ENCODE peak calls at places on chromosomes 13 and 19, in nine cellular contexts. W is psoas muscle; S is heart right ventricle; G is thoracic aorta; P is cardiac muscle cell; K is naive thymus-derived CD4-positive, alpha-beta T cell; M is effector memory CD4-positive, alpha-beta T cell; F is AG04450; J is tibial artery. C is an unnamed sample.

GRCh38 chr19:4891066-4891465 is 11.6 kb downstream of the ARRDC5 start:
- DNase-seq in W (no peak), S (peak; percentile 40), G (no peak), P (no peak), K (no peak), M (no peak), F (no peak), J (no peak), C (no peak)

GRCh38 chr19:47786566-47786965 is 8.1 kb downstream of the SELENOW start:
- DNase-seq in W (no peak), S (no peak), G (no peak), P (no peak), K (no peak), M (no peak), F (no peak), J (no peak), C (no peak)

GRCh38 chr13:83879431-83880171 is 2.7 kb downstream of the SLITRK1 start:
- DNase-seq in W (no peak), S (no peak), G (no peak), P (no peak), K (no peak), M (no peak), F (no peak), J (no peak), C (no peak)

GRCh38 chr13:41268764-41269163 is 5.4 kb upstream of the MTRF1 start:
- DNase-seq in W (no peak), S (no peak), G (no peak), P (peak; percentile 23), K (peak; percentile 23), M (no peak), F (no peak), J (no peak), C (peak; percentile 76)

GRCh38 chr13:110683203-110683883 is 22.6 kb downstream of the CARS2 start:
- DNase-seq in W (no peak), S (no peak), G (no peak), P (peak; percentile 6), K (peak; percentile 20), M (no peak), F (no peak), J (no peak), C (peak; percentile 72)

GRCh38 chr19:15123900-15124299 is 16.7 kb downstream of the SYDE1 start:
- DNase-seq in W (peak; percentile 73), S (peak; percentile 83), G (no peak), P (no peak), K (no peak), M (no peak), F (no peak), J (peak; percentile 93), C (peak; percentile 1)

GRCh38 chr13:35598790-35599369 is 122.4 kb upstream of the MAB21L1 start:
- DNase-seq in W (no peak), S (no peak), G (no peak), P (no peak), K (no peak), M (no peak), F (no peak), J (no peak), C (no peak)

GRCh38 chr19:38699027-38699346 is 45.3 kb downstream of the CAPN12 start:
- DNase-seq in W (no peak), S (no peak), G (no peak), P (no peak), K (no peak), M (no peak), F (no peak), J (no peak), C (no peak)

GRCh38 chr19:3361384-3362216 is 4.8 kb upstream of the NFIC start:
- DNase-seq in W (peak; percentile 51), S (no peak), G (no peak), P (no peak), K (no peak), M (no peak), F (no peak), J (peak; percentile 70), C (no peak)

DNA sequence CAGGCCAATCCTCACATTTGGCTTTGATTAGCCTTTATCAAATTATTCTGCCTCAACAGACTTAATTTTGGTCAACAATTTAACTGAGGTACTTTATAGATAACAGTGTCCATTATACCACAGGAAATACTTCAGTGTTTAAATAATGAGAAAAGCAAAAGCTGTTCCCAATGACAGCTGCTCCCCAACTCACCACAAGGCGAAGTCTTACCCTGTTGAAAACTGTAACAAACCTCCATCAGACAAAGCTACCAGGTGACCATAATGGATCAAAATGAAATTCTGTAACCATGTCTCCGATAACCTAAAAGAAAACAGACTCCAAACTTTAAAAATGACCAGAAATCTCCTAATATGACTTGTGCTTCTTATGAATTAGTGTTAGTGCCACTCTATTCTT is 50.3 kb downstream of the ZNF44 start:
- DNase-seq in W (no peak), S (no peak), G (no peak), P (no peak), K (no peak), M (no peak), F (no peak), J (no peak), C (peak; percentile 57)
- H3K9me3 ChIP-seq in W (peaks cover 68% of the 10 kb centered on the region), S (peaks cover 21% of the 10 kb centered on the region), G (peaks cover 26% of the 10 kb centered on the region), P (no peaks in the 10 kb centered on the region), K (no peaks in the 10 kb centered on the region), M (peaks cover 21% of the 10 kb centered on the region), F (peaks cover 23% of the 10 kb centered on the region), J (no peaks in the 10 kb centered on the region), C (peaks cover 36% of the 10 kb centered on the region)

GRCh38 chr19:42121036-42121621 is 11.1 kb downstream of the POU2F2 start:
- DNase-seq in W (peak; percentile 39), S (no peak), G (no peak), P (no peak), K (no peak), M (no peak), F (no peak), J (no peak), C (peak; percentile 89)
- H3K4me3 ChIP-seq in W (no peak overlapping the region), S (no peak overlapping the region), G (no peak overlapping the region), P (no peak overlapping the region), K (no peak overlapping the region), M (no peak overlapping the region), F (no peak overlapping the region), J (no peak overlapping the region), C (peak overlapping the region; percentile 60)

GRCh38 chr13:102122147-102122546 is 279.7 kb downstream of the FGF14 start:
- DNase-seq in W (no peak), S (no peak), G (no peak), P (no peak), K (no peak), M (no peak), F (no peak), J (no peak), C (no peak)
- H3K9me3 ChIP-seq in W (no peaks in the 10 kb centered on the region), S (no peaks in the 10 kb centered on the region), G (no peaks in the 10 kb centered on the region), P (no peaks in the 10 kb centered on the region), K (no peaks in the 10 kb centered on the region), M (no peaks in the 10 kb centered on the region), F (no peaks in the 10 kb centered on the region), J (no peaks in the 10 kb centered on the region), C (no peaks in the 10 kb centered on the region)

GRCh38 chr19:33146209-33146608 is 14.3 kb downstream of the WDR88 start:
- DNase-seq in W (no peak), S (no peak), G (no peak), P (no peak), K (no peak), M (no peak), F (no peak), J (no peak), C (no peak)

GRCh38 chr19:33147538-33147937 is 15.6 kb downstream of the WDR88 start:
- DNase-seq in W (no peak), S (no peak), G (no peak), P (no peak), K (no peak), M (no peak), F (no peak), J (no peak), C (no peak)

GRCh38 chr19:33139165-33139564 is 7.3 kb downstream of the WDR88 start:
- DNase-seq in W (no peak), S (no peak), G (no peak), P (no peak), K (no peak), M (no peak), F (no peak), J (no peak), C (no peak)

GRCh38 chr19:33143897-33144405 is 12.0 kb downstream of the WDR88 start:
- DNase-seq in W (peak; percentile 80), S (peak; percentile 53), G (no peak), P (peak; percentile 78), K (peak; percentile 68), M (peak; percentile 20), F (peak; percentile 6), J (peak; percentile 68), C (peak; percentile 87)
- H3K4me3 ChIP-seq in W (no peak overlapping the region), S (peak overlapping the region; percentile 9), G (peak overlapping the region; percentile 41), P (no peak overlapping the region), K (no peak overlapping the region), M (no peak overlapping the region), F (no peak overlapping the region), J (no peak overlapping the region), C (no peak overlapping the region)

GRCh38 chr19:22607653-22608430 is 26.3 kb upstream of the ZNF492 start:
- DNase-seq in W (no peak), S (no peak), G (no peak), P (no peak), K (no peak), M (no peak), F (no peak), J (no peak), C (no peak)
- H3K9me3 ChIP-seq in W (no peaks in the 10 kb centered on the region), S (no peaks in the 10 kb centered on the region), G (no peaks in the 10 kb centered on the region), P (no peaks in the 10 kb centered on the region), K (no peaks in the 10 kb centered on the region), M (no peaks in the 10 kb centered on the region), F (peaks cover 81% of the 10 kb centered on the region), J (no peaks in the 10 kb centered on the region), C (peaks cover 13% of the 10 kb centered on the region)

GRCh38 chr19:16382775-16383543 is 58.3 kb downstream of the KLF2 start:
- DNase-seq in W (peak; percentile 93), S (peak; percentile 89), G (peak; percentile 55), P (peak; percentile 93), K (peak; percentile 77), M (peak; percentile 61), F (peak; percentile 73), J (peak; percentile 93), C (peak; percentile 75)

GRCh38 chr19:16380943-16381755 is 56.5 kb downstream of the KLF2 start:
- DNase-seq in W (peak; percentile 57), S (no peak), G (no peak), P (no peak), K (no peak), M (no peak), F (no peak), J (no peak), C (no peak)

GRCh38 chr19:16383584-16384161 is 59.0 kb downstream of the KLF2 start:
- DNase-seq in W (peak; percentile 48), S (no peak), G (no peak), P (no peak), K (no peak), M (no peak), F (no peak), J (no peak), C (no peak)

GRCh38 chr19:16380314-16380695 is 55.7 kb downstream of the KLF2 start:
- DNase-seq in W (peak; percentile 32), S (no peak), G (no peak), P (no peak), K (no peak), M (no peak), F (no peak), J (no peak), C (no peak)

GRCh38 chr19:16381756-16382401 is 57.3 kb downstream of the KLF2 start:
- DNase-seq in W (peak; percentile 97), S (peak; percentile 83), G (peak; percentile 90), P (peak; percentile 60), K (no peak), M (no peak), F (no peak), J (peak; percentile 99), C (no peak)
- H3K4me3 ChIP-seq in W (no peak overlapping the region), S (peak overlapping the region; percentile 1), G (no peak overlapping the region), P (no peak overlapping the region), K (no peak overlapping the region), M (no peak overlapping the region), F (no peak overlapping the region), J (no peak overlapping the region), C (no peak overlapping the region)